ENCODE peak calls at places on chromosome 16, in ten cellular contexts. G, H, I, R, L, C, F, N, Z and A are unnamed samples.

GRCh38 chr16:55552621-55553020 is 13.9 kb upstream of the CAPNS2 start:
- DNase-seq in G (no peak), H (no peak), I (peak; percentile 12), R (no peak), L (peak; percentile 67), C (no peak), F (peak; percentile 51), N (no peak), Z (peak; percentile 86), A (peak; percentile 22)

GRCh38 chr16:14014284-14014625 is 56.9 kb upstream of the MRTFB start:
- DNase-seq in G (no peak), H (no peak), I (no peak), R (no peak), L (no peak), C (no peak), F (no peak), N (no peak), Z (no peak), A (no peak)

GRCh38 chr16:87725596-87726235 is 40.1 kb downstream of the KLHDC4 start:
- DNase-seq in G (no peak), H (no peak), I (no peak), R (no peak), L (peak; percentile 21), C (no peak), F (no peak), N (no peak), Z (peak; percentile 80), A (no peak)

GRCh38 chr16:76535-77272 is 1.3 kb upstream of the MPG start:
- DNase-seq in G (peak; percentile 48), H (no peak), I (peak; percentile 81), R (peak; percentile 40), L (peak; percentile 96), C (no peak), F (peak; percentile 74), N (no peak), Z (peak; percentile 86), A (peak; percentile 77)

GRCh38 chr16:4450921-4451619 is 23.4 kb downstream of the NMRAL1 start:
- DNase-seq in G (no peak), H (no peak), I (no peak), R (no peak), L (no peak), C (no peak), F (no peak), N (peak; percentile 16), Z (no peak), A (no peak)

GRCh38 chr16:57870753-57871454 is 68.6 kb upstream of the KIFC3 start:
- DNase-seq in G (no peak), H (no peak), I (no peak), R (no peak), L (no peak), C (no peak), F (no peak), N (no peak), Z (no peak), A (no peak)

GRCh38 chr16:77856455-77857138 is 68.2 kb downstream of the VAT1L start:
- DNase-seq in G (no peak), H (peak; percentile 19), I (no peak), R (no peak), L (no peak), C (peak; percentile 41), F (no peak), N (peak; percentile 12), Z (no peak), A (no peak)

GRCh38 chr16:54720259-54720658 is 210.4 kb upstream of the IRX5 start:
- DNase-seq in G (no peak), H (no peak), I (no peak), R (no peak), L (no peak), C (no peak), F (no peak), N (no peak), Z (no peak), A (no peak)

GRCh38 chr16:27463741-27464662 is 62.0 kb downstream of the IL21R start:
- DNase-seq in G (no peak), H (no peak), I (no peak), R (no peak), L (no peak), C (no peak), F (no peak), N (no peak), Z (no peak), A (no peak)

GRCh38 chr16:26454102-26454501 is 612.6 kb upstream of the C16orf82 start:
- DNase-seq in G (no peak), H (no peak), I (no peak), R (no peak), L (no peak), C (no peak), F (peak; percentile 5), N (no peak), Z (peak; percentile 0), A (peak; percentile 29)

GRCh38 chr16:11144122-11144521 is 111.9 kb downstream of the SOCS1 start:
- DNase-seq in G (no peak), H (no peak), I (no peak), R (no peak), L (no peak), C (no peak), F (no peak), N (peak; percentile 32), Z (no peak), A (no peak)

GRCh38 chr16:49855280-49855821 is 561 bp downstream of the ZNF423 start:
- DNase-seq in G (peak; percentile 31), H (peak; percentile 56), I (peak; percentile 69), R (peak; percentile 65), L (peak; percentile 85), C (peak; percentile 86), F (peak; percentile 46), N (peak; percentile 96), Z (peak; percentile 78), A (peak; percentile 94)

GRCh38 chr16:80599466-80599865 is 58.7 kb downstream of the DYNLRB2 start:
- DNase-seq in G (no peak), H (no peak), I (no peak), R (no peak), L (no peak), C (no peak), F (peak; percentile 78), N (no peak), Z (peak; percentile 59), A (no peak)
- H3K4me2 ChIP-seq in G (no peak overlapping the region), H (no peak overlapping the region), I (no peak overlapping the region), R (no peak overlapping the region), L (no peak overlapping the region), C (no peak overlapping the region), F (peak overlapping the region; percentile 23), N (no peak overlapping the region), Z (no peak overlapping the region), A (no peak overlapping the region)

GRCh38 chr16:1444730-1445517 is 568 bp upstream of the CCDC154 start:
- DNase-seq in G (no peak), H (no peak), I (no peak), R (no peak), L (no peak), C (no peak), F (no peak), N (no peak), Z (no peak), A (no peak)

GRCh38 chr16:1445518-1446197 is 1.3 kb upstream of the CCDC154 start:
- DNase-seq in G (no peak), H (no peak), I (no peak), R (no peak), L (no peak), C (no peak), F (no peak), N (no peak), Z (no peak), A (no peak)

GRCh38 chr16:1448536-1449116 is 4.3 kb upstream of the CCDC154 start:
- DNase-seq in G (no peak), H (no peak), I (no peak), R (no peak), L (no peak), C (no peak), F (no peak), N (no peak), Z (no peak), A (no peak)

GRCh38 chr16:1447965-1448364 is 3.6 kb upstream of the CCDC154 start:
- DNase-seq in G (no peak), H (no peak), I (no peak), R (no peak), L (no peak), C (no peak), F (no peak), N (no peak), Z (no peak), A (no peak)

DNA sequence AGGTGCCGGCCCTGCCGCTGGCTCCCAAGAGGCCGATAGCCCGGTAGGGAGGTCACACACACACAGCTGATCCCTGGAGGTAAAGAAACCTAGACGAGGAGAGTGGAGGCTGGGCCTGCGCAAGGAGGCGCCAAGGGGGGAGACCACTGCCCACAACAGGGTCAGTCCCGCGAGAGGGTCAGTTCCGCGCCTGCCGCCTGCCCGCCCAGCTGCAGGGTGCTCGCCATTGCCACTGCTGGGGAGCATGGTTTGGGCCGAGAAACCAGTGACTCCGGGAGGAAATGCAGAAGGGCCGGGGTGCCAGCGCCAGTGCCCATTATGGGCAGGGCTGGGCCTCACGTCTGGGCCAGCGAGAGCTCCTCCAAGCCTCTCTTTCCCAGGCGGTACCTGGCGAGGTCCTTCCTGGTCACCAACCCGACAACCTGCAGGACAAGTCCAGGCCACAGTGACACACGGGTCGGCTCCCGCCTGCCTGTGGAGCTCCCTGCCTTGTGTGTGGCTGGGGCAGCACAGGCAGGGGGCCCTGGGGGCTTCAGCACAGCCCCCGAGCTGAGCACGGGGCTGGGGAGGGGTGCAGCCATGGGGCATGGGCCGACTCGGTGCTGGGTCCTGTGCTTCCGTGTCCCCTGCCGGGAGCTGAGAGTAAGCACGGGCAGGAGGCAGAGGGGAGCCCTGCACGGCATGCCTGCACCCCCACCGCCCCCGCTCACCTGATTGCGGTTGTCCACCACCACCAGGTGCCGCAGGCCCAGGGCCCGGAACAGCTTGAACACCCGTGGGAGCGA is 2.1 kb upstream of the CCDC154 start:
- DNase-seq in G (no peak), H (no peak), I (no peak), R (no peak), L (no peak), C (no peak), F (no peak), N (no peak), Z (no peak), A (no peak)
- H3K4me2 ChIP-seq in G (no peak overlapping the region), H (no peak overlapping the region), I (no peak overlapping the region), R (no peak overlapping the region), L (no peak overlapping the region), C (no peak overlapping the region), F (no peak overlapping the region), N (no peak overlapping the region), Z (no peak overlapping the region), A (no peak overlapping the region)

GRCh38 chr16:51003850-51004566 is 147.1 kb downstream of the SALL1 start:
- DNase-seq in G (no peak), H (no peak), I (no peak), R (no peak), L (no peak), C (no peak), F (no peak), N (no peak), Z (no peak), A (no peak)
- H3K4me2 ChIP-seq in G (no peak overlapping the region), H (no peak overlapping the region), I (no peak overlapping the region), R (no peak overlapping the region), L (no peak overlapping the region), C (no peak overlapping the region), F (no peak overlapping the region), N (no peak overlapping the region), Z (no peak overlapping the region), A (no peak overlapping the region)

GRCh38 chr16:88811850-88812736 is at the start of gene APRT:
- DNase-seq in G (peak; percentile 78), H (peak; percentile 79), I (peak; percentile 99), R (peak; percentile 93), L (peak; percentile 92), C (peak; percentile 91), F (peak; percentile 88), N (peak; percentile 95), Z (peak; percentile 93), A (peak; percentile 98)
- H3K4me2 ChIP-seq in G (peak within 1 kb of the TSS; percentile 99), H (peak within 1 kb of the TSS; percentile 82), I (peak within 1 kb of the TSS; percentile 90), R (peak within 1 kb of the TSS; percentile 74), L (peak within 1 kb of the TSS; percentile 80), C (peak within 1 kb of the TSS; percentile 81), F (peak within 1 kb of the TSS; percentile 93), N (peak within 1 kb of the TSS; percentile 83), Z (peak within 1 kb of the TSS; percentile 83), A (peak within 1 kb of the TSS; percentile 89)